ENCODE peak calls at places on chromosome 6, in seven cellular contexts. M is CD8-positive, alpha-beta memory T cell; H is HCT116; Q is mucosa of descending colon; K is choroid plexus epithelial cell; Z is MG63; D is SJSA1. S is an unnamed sample.

GRCh38 chr6:136289327-136289578 is 393 bp downstream of the BCLAF1 start:
- DNase-seq in H (peak; percentile 76), K (peak; percentile 93), Z (peak; percentile 86), D (peak; percentile 91), Q (peak; percentile 94), M (peak; percentile 91), S (peak; percentile 92)

GRCh38 chr6:137878810-137879285 is 11.8 kb downstream of the TNFAIP3 start:
- DNase-seq in K (no peak), Z (no peak), D (no peak), Q (no peak), M (no peak), H (no peak), S (no peak)

GRCh38 chr6:42505377-42505702 is 53.6 kb upstream of the TRERF1 start:
- DNase-seq in Z (no peak), H (no peak), M (no peak), Q (no peak), K (peak; percentile 39), D (no peak), S (no peak)

GRCh38 chr6:72788188-72788587 is 166.3 kb downstream of the KCNQ5 start:
- DNase-seq in H (no peak), D (peak; percentile 50), K (peak; percentile 35), Q (no peak), M (no peak), Z (no peak), S (no peak)

GRCh38 chr6:99350573-99350972 is 1.1 kb upstream of the FAXC start:
- DNase-seq in H (no peak), K (no peak), D (peak; percentile 37), M (no peak), Q (no peak), Z (no peak), S (no peak)

GRCh38 chr6:98215531-98215930 is 618.8 kb upstream of the POU3F2 start:
- DNase-seq in K (no peak), Z (no peak), Q (no peak), D (no peak), H (no peak), M (no peak), S (no peak)

GRCh38 chr6:95593025-95593424 is 15.7 kb downstream of the MANEA start:
- DNase-seq in H (no peak), D (no peak), Z (peak; percentile 28), K (no peak), Q (peak; percentile 61), M (no peak), S (no peak)

GRCh38 chr6:89938014-89938413 is 43.7 kb downstream of the GJA10 start:
- DNase-seq in K (no peak), M (no peak), Z (no peak), H (no peak), Q (no peak), D (no peak), S (no peak)

GRCh38 chr6:25942561-25943147 is 12.2 kb upstream of the SLC17A2 start:
- DNase-seq in Q (no peak), D (no peak), M (no peak), Z (no peak), K (peak; percentile 82), H (peak; percentile 48), S (no peak)

GRCh38 chr6:35258858-35259193 is 709 bp upstream of the ZNF76 start:
- DNase-seq in M (no peak), H (peak; percentile 32), Q (no peak), D (no peak), Z (peak; percentile 33), K (peak; percentile 69), S (no peak)

GRCh38 chr6:2945069-2945452 is 26.3 kb downstream of the SERPINB6 start:
- DNase-seq in H (no peak), M (no peak), D (no peak), Q (no peak), Z (no peak), K (no peak), S (no peak)

GRCh38 chr6:57040011-57040410 is 6.5 kb upstream of the KIAA1586 start:
- DNase-seq in M (no peak), Q (no peak), K (peak; percentile 11), D (no peak), Z (no peak), H (peak; percentile 19), S (no peak)

GRCh38 chr6:10520468-10520867 is 683 bp upstream of the GCNT2 start:
- DNase-seq in M (no peak), D (peak; percentile 26), H (no peak), Z (peak; percentile 68), K (no peak), Q (no peak), S (no peak)
- H3K4me3 ChIP-seq in M (no peak overlapping the region), D (no peak overlapping the region), H (no peak overlapping the region), Z (no peak overlapping the region), K (no peak overlapping the region), Q (no peak overlapping the region), S (no peak overlapping the region)

DNA sequence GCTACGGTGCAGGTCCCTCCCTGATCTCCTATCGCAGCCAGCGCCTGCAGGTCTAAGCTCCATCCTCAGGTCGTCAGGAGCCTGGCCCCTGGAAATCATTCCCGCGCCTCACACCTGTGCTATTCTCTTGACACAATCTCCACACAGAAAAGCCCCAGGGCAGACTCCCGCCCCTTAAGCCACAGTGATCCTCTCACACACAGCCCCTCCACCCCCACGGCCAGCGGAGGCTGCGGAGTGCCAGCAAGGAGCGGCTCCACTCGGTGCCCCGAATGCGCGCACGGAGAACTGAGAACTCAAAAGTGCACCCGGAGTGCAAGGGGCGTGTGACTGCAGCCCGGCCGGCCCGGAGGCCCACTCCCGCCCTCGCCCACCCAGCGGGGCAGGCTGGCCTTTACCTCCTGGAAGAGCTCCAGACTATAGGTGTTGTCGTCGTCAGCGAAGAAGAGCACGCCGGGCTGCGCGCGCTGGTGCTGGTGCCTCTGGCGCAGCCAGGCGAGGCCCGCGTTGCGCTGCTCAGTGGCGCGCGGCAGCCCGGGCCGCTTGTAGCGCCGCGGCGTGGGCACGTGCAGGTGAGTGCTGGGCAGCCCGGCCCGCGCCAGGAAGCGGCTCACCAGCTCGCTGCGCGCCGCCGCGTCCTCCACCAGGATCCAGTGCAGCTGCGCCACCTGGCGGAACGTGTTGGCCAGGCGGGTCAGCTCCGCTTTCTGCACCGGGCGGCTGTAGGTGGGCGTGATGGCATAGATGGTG is 1.2 kb downstream of the B3GAT2 start:
- DNase-seq in D (peak; percentile 57), K (peak; percentile 78), Z (peak; percentile 65), M (peak; percentile 73), Q (peak; percentile 93), H (peak; percentile 60), S (peak; percentile 80)
- H3K4me3 ChIP-seq in D (peak overlapping the region; percentile 21), K (peak overlapping the region; percentile 48), Z (peak overlapping the region; percentile 31), M (peak overlapping the region; percentile 55), Q (no peak overlapping the region), H (no peak overlapping the region), S (peak overlapping the region; percentile 72)

GRCh38 chr6:4347877-4348276 is 212.5 kb upstream of the ECI2 start:
- DNase-seq in K (no peak), M (no peak), Z (no peak), D (no peak), Q (no peak), H (no peak), S (no peak)

GRCh38 chr6:4344317-4344899 is 209.0 kb upstream of the ECI2 start:
- DNase-seq in K (peak; percentile 70), Z (peak; percentile 23), Q (no peak), M (no peak), D (no peak), H (no peak), S (no peak)

GRCh38 chr6:4345543-4345942 is 210.2 kb upstream of the ECI2 start:
- DNase-seq in M (no peak), Z (no peak), D (no peak), Q (no peak), H (no peak), K (no peak), S (no peak)

GRCh38 chr6:4348462-4349112 is 213.2 kb upstream of the ECI2 start:
- DNase-seq in M (no peak), H (no peak), Z (no peak), K (no peak), D (no peak), Q (no peak), S (no peak)

DNA sequence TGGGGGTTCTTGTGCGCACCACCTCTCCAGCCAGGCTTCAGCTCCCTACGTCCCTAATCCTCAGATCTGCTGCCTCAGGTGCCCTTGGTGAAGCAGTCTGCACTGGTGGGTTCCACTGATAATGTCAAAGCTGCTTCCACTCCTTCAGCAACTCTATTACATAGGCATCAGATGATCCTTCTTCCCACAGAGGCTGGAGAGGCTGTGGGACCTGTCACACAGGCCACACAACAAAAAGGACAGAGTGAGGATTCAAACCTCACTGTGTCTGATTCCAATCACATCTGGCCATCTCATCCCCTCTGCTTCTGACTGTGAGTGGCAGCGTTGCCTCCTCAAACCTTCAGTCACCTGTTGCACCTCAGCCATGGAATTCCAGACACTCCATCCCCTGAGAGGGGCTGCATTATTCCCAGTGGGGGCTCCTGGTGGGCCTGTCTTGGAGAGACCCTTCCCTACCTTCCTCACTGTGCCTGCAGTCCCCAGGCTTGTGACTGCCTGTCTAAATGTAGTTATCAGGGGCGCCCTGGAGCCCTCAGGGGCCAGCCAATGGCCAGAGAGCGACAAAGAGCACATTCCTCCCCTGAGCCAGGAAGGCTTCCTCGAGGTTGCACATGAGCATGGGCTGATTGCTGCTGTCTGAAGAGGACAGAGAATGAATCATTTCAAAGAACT is 211.4 kb upstream of the ECI2 start:
- DNase-seq in D (no peak), M (no peak), K (peak; percentile 70), H (no peak), Z (no peak), Q (no peak), S (no peak)
- H3K4me3 ChIP-seq in D (no peak overlapping the region), M (no peak overlapping the region), K (no peak overlapping the region), H (no peak overlapping the region), Z (no peak overlapping the region), Q (no peak overlapping the region), S (no peak overlapping the region)

DNA sequence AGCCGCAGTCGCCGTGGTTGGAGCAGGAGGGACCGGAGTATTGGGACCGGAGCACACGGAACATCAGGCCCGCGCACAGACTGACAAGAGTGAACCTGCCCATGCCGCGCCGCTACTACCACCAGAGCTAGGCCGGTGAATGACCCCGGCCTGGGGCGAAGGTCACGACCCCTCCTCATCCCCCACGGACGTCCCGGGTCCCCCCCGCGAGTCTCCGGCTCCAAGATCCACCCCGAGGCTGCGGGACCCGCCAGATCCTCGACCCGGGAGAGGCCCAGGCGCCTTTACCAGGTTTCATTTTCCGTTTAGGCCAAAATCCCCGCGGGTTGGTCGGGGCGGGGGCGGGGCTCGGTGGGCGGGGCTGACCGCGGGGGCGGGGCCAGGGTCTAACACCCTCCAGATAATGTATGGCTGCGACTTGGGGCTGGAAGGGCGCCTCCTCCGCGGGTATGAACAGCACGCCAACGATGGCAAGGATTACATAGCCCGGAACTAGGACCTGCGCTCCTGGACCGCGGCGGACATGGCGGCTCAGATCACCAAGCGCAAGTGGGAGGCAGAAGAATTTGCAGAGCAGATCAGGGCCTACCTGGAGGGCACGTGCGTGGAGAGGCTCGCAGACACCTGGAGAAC is 15.4 kb upstream of the HLA-A start:
- DNase-seq in K (peak; percentile 76), Z (no peak), H (no peak), D (peak; percentile 62), M (peak; percentile 79), Q (peak; percentile 91), S (peak; percentile 85)
- H3K4me3 ChIP-seq in K (peak overlapping the region; percentile 88), Z (no peak overlapping the region), H (no peak overlapping the region), D (peak overlapping the region; percentile 82), M (peak overlapping the region; percentile 66), Q (peak overlapping the region; percentile 20), S (peak overlapping the region; percentile 93)